ENCODE peak calls at places on chromosomes 4 and X, in ten cellular contexts. W, K, F, T, R, I, S, C, L and O are unnamed samples.

GRCh38 chrX:119118780-119119395 is 8.7 kb downstream of the KIAA1210 start:
- DNase-seq in I (peak), L (peak), T (peak), S (peak), F (no peak), W (peak), R (peak), K (peak), C (peak), O (peak)

GRCh38 chr4:184397516-184398163 is 76.7 kb downstream of the IRF2 start:
- DNase-seq in W (no peak), I (no peak), T (no peak), K (no peak), F (no peak), C (no peak), R (no peak), S (no peak), L (no peak), O (peak)

GRCh38 chrX:72100824-72101351 is 30.8 kb downstream of the RTL5 start:
- DNase-seq in W (no peak), S (no peak), R (peak), K (no peak), L (no peak), T (no peak), I (no peak), C (no peak), F (no peak), O (no peak)

GRCh38 chr4:82745173-82745842 is 53.3 kb downstream of the SCD5 start:
- DNase-seq in F (no peak), W (no peak), C (no peak), L (no peak), S (no peak), I (no peak), K (peak), T (no peak), R (no peak), O (no peak)

GRCh38 chrX:134868766-134869495 is 121.9 kb upstream of the SMIM10 start:
- DNase-seq in L (no peak), T (no peak), S (no peak), I (no peak), W (no peak), R (no peak), K (no peak), F (no peak), C (no peak), O (peak)

GRCh38 chr4:158538176-158538575 is 16.5 kb downstream of the RXFP1 start:
- DNase-seq in R (no peak), S (no peak), F (no peak), K (no peak), T (no peak), W (no peak), L (no peak), I (no peak), C (no peak), O (no peak)

GRCh38 chrX:3711331-3711917 is 2.0 kb downstream of the PRKX start:
- DNase-seq in C (no peak), R (peak), S (peak), W (no peak), T (no peak), L (no peak), I (peak), K (no peak), F (no peak), O (peak)

GRCh38 chrX:70332600-70332999 is 42.7 kb downstream of the KIF4A start:
- DNase-seq in C (no peak), T (no peak), K (no peak), R (no peak), W (peak), F (no peak), I (peak), L (no peak), S (no peak), O (no peak)

GRCh38 chr4:138561906-138562305 is 319.8 kb upstream of the SLC7A11 start:
- DNase-seq in C (peak), K (peak), R (no peak), S (peak), W (no peak), T (no peak), I (no peak), L (no peak), F (peak), O (peak)

GRCh38 chr4:151304755-151305154 is 20.6 kb downstream of the SH3D19 start:
- DNase-seq in R (no peak), I (no peak), L (no peak), F (no peak), T (no peak), C (no peak), S (no peak), W (no peak), K (no peak), O (no peak)

GRCh38 chrX:6738518-6739470 is 203.9 kb upstream of the VCX3A start:
- DNase-seq in R (peak), F (no peak), K (no peak), T (no peak), C (no peak), I (no peak), L (no peak), S (no peak), W (no peak), O (no peak)

GRCh38 chr4:54794033-54794432 is 136.3 kb downstream of the KIT start:
- DNase-seq in L (no peak), K (no peak), S (no peak), R (no peak), W (no peak), I (no peak), C (no peak), T (no peak), F (no peak), O (no peak)

GRCh38 chrX:155767101-155767878 is 113.9 kb upstream of the VAMP7 start:
- DNase-seq in W (peak), F (peak), L (peak), C (peak), T (no peak), S (peak), R (peak), I (peak), K (peak), O (peak)

GRCh38 chr4:106763044-106763443 is 273.1 kb downstream of the DKK2 start:
- DNase-seq in T (no peak), C (no peak), R (no peak), K (no peak), S (no peak), I (no peak), F (peak), W (no peak), L (no peak), O (no peak)

GRCh38 chr4:8393593-8394038 is 46.9 kb downstream of the ACOX3 start:
- DNase-seq in W (peak), C (peak), L (peak), S (peak), K (peak), T (peak), I (no peak), R (peak), F (peak), O (peak)

GRCh38 chrX:114028907-114029662 is 554.8 kb upstream of the HTR2C start:
- DNase-seq in R (no peak), I (no peak), K (peak), L (no peak), S (no peak), T (no peak), F (no peak), C (no peak), W (no peak), O (no peak)

GRCh38 chr4:72067051-72067450 is 35.3 kb downstream of the NPFFR2 start:
- DNase-seq in S (no peak), K (no peak), F (no peak), T (no peak), L (no peak), I (no peak), W (no peak), C (no peak), R (no peak), O (no peak)

GRCh38 chr4:29372971-29373370 is 1347.2 kb upstream of the PCDH7 start:
- DNase-seq in C (no peak), S (no peak), R (no peak), I (no peak), F (no peak), W (no peak), K (no peak), L (no peak), T (no peak), O (no peak)

GRCh38 chr4:70829015-70829414 is 10.7 kb downstream of the GRSF1 start:
- DNase-seq in T (no peak), L (no peak), I (no peak), R (no peak), W (no peak), S (no peak), K (no peak), C (no peak), F (no peak), O (no peak)

GRCh38 chrX:5113128-5113527 is 1115.5 kb downstream of the NLGN4X start:
- DNase-seq in K (no peak), L (no peak), S (no peak), R (no peak), C (no peak), W (peak), F (no peak), T (no peak), I (peak), O (no peak)

GRCh38 chr4:22217480-22217879 is 268.9 kb upstream of the KCNIP4 start:
- DNase-seq in W (no peak), T (no peak), S (no peak), I (no peak), F (no peak), L (no peak), K (no peak), C (no peak), R (no peak), O (no peak)

GRCh38 chrX:40158036-40158706 is 60.4 kb upstream of the BCOR start:
- DNase-seq in K (no peak), R (no peak), L (peak), T (no peak), W (peak), S (peak), I (no peak), F (no peak), C (peak), O (no peak)
- TF ChIP-seq POLR2A in K (peak), R (no peak), L (no peak), T (no peak), W (peak), S (peak), I (no peak), F (no peak), C (no peak), O (peak)

DNA sequence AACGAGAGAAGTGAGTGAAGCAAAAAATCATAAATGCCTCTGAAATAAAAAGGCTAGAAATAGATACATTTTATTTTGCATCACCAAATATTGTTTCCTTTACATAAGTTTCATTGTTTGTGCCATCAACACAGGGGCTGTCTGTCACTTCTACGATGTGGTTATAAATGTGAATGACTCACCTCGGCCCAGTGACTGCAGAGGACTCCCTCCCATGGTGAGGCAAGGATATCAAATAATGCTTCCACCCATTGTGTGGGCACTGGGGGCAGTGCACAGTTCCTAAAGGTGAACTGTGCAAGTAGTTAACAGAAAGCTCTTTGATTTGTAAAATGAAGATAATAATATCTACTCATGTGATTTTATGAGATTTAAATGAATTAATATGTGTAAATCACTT is 230.3 kb upstream of the NEIL3 start:
- DNase-seq in T (no peak), W (no peak), R (no peak), I (no peak), S (no peak), F (no peak), C (no peak), K (no peak), L (no peak), O (no peak)
- TF ChIP-seq CTCF in T (no peak), W (no peak), R (no peak), I (no peak), S (no peak), F (no peak), C (no peak), K (no peak), L (no peak), O (no peak)

GRCh38 chrX:25003066-25003849 is 12.5 kb downstream of the ARX start:
- DNase-seq in C (no peak), T (no peak), F (no peak), S (peak), K (no peak), L (no peak), I (no peak), W (no peak), R (no peak), O (no peak)

GRCh38 chrX:25004040-25004439 is 11.7 kb downstream of the ARX start:
- DNase-seq in S (no peak), C (no peak), I (no peak), F (no peak), L (no peak), K (no peak), R (no peak), W (no peak), T (no peak), O (no peak)

GRCh38 chrX:25005034-25005381 is 10.8 kb downstream of the ARX start:
- DNase-seq in L (no peak), T (no peak), K (no peak), F (no peak), I (no peak), S (peak), R (no peak), C (no peak), W (no peak), O (no peak)

GRCh38 chrX:25005382-25006185 is 10.2 kb downstream of the ARX start:
- DNase-seq in C (no peak), S (peak), F (no peak), L (no peak), K (no peak), W (no peak), I (no peak), R (no peak), T (no peak), O (no peak)

GRCh38 chrX:25004485-25005032 is 11.2 kb downstream of the ARX start:
- DNase-seq in T (no peak), F (no peak), I (no peak), S (peak), L (no peak), C (no peak), W (no peak), K (no peak), R (no peak), O (no peak)
- H3K4me3 ChIP-seq in T (no peak), F (peak), I (no peak), S (peak), L (peak), C (peak), W (no peak), K (no peak), R (no peak), O (no peak)

DNA sequence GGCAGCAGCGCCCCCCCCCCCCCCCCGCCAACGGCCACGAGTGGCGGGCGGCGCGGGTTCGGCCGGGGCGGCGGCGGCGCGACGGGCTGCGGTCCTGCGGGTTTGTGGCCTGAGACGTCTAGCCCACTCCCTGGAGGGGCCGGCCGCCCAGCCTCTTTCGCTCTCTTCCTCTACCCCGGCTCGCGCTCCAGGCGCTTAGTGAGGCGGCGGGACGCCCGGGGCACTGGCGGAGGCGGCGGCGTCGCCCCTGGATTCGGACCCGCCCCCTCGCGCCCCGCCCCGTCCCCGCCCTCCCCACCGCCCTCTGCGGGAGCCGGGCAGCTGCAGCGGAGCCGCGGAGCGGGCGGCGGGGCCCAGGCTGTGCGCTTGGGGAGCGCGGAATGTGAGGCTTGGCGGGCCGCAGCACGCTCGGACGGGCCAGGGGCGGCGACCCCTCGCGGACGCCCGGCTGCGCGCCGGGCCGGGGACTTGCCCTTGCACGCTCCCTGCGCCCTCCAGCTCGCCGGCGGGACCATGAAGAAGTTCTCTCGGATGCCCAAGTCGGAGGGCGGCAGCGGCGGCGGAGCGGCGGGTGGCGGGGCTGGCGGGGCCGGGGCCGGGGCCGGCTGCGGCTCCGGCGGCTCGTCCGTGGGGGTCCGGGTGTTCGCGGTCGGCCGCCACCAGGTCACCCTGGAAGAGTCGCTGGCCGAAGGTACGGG is at the start of gene BMP2K:
- DNase-seq in K (peak), S (peak), F (peak), I (peak), C (peak), R (peak), T (peak), L (peak), W (peak), O (peak)
- TF ChIP-seq POLR2A in K (peak), S (peak), F (no peak), I (no peak), C (no peak), R (peak), T (peak), L (no peak), W (peak), O (peak)

GRCh38 chr4:116930329-116930728 is 155.0 kb downstream of the TRAM1L1 start:
- DNase-seq in S (no peak), C (no peak), I (no peak), F (no peak), L (no peak), W (no peak), K (no peak), R (no peak), T (no peak), O (no peak)
- TF ChIP-seq CTCF in S (no peak), C (no peak), I (no peak), F (no peak), L (no peak), W (no peak), K (no peak), R (no peak), T (no peak), O (no peak)

GRCh38 chr4:4859799-4860380 is 425 bp downstream of the MSX1 start:
- DNase-seq in L (no peak), I (peak), W (no peak), T (no peak), R (no peak), K (no peak), C (no peak), S (no peak), F (no peak), O (peak)

GRCh38 chr4:4860381-4860802 is 927 bp downstream of the MSX1 start:
- DNase-seq in W (peak), C (no peak), F (no peak), K (no peak), L (no peak), R (no peak), I (no peak), T (no peak), S (no peak), O (peak)

GRCh38 chr4:4857809-4858508 is 1.5 kb upstream of the MSX1 start:
- DNase-seq in T (no peak), W (no peak), K (no peak), C (peak), S (no peak), L (no peak), I (no peak), R (no peak), F (peak), O (no peak)

GRCh38 chr4:4858527-4858926 is 938 bp upstream of the MSX1 start:
- DNase-seq in T (no peak), R (no peak), L (no peak), K (no peak), I (no peak), W (no peak), S (no peak), F (no peak), C (no peak), O (no peak)

DNA sequence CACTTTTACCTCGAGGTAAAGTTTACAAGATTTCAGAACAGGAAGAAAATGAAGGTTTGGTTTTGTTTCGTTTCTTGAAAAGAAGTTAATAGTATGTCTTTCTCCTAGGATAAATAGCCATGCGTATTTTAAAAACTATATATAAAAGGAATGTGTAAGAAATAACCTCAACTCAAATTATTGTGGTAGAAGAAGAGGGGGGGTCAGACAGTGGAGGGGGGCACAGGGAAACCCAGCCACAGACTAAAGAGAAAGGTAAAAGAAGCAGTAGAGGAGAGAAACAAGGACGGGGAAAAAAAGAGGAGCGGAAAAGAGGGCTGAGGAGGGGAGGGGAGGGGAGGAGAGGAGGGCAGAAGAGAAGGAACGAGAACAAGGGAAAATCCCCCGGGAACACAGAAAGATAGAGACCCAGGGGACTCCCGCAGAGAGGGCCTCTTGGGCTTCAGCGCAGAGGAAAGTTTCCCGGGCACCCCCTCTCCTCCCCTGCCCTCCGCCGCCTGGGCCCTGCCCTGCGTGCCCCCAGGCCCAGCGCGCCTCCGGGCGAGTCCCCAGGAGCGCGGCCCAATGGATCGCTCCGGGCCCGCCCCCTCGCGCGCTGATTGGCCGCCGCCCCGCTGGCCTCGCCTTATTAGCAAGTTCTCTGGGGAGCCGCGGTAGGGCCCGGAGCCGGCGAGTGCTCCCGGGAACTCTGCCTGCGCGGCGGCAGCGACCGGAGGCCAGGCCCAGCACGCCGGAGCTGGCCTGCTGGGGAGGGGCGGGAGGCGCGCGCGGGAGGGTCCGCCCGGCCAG is at the start of gene MSX1:
- DNase-seq in L (peak), C (peak), K (peak), R (peak), W (peak), S (peak), T (peak), I (peak), F (peak), O (peak)
- H3K4me3 ChIP-seq in L (peak), C (peak), K (peak), R (peak), W (peak), S (peak), T (peak), I (peak), F (peak), O (peak)

GRCh38 chr4:7066493-7066892 is 1.4 kb downstream of the GRPEL1 start:
- DNase-seq in K (no peak), L (no peak), C (no peak), I (no peak), S (no peak), W (no peak), T (no peak), R (peak), F (peak), O (peak)

GRCh38 chr4:7068883-7069282 is 1.0 kb upstream of the GRPEL1 start:
- DNase-seq in C (no peak), R (no peak), F (peak), I (peak), L (no peak), W (no peak), K (no peak), T (no peak), S (no peak), O (no peak)

GRCh38 chr4:7067523-7068278 is at the start of gene GRPEL1:
- DNase-seq in F (peak), I (peak), R (peak), C (no peak), S (peak), W (peak), L (peak), K (peak), T (peak), O (peak)

GRCh38 chr4:7067147-7067522 is 729 bp downstream of the GRPEL1 start:
- DNase-seq in I (peak), F (no peak), S (no peak), K (no peak), W (no peak), R (peak), C (no peak), T (no peak), L (no peak), O (peak)

GRCh38 chr4:7068279-7068842 is 497 bp upstream of the GRPEL1 start:
- DNase-seq in L (no peak), R (no peak), W (no peak), K (no peak), I (no peak), S (no peak), C (peak), F (no peak), T (no peak), O (no peak)
- TF ChIP-seq POLR2A in L (peak), R (no peak), W (peak), K (peak), I (peak), S (peak), C (no peak), F (no peak), T (peak), O (no peak)

GRCh38 chrX:74492720-74493201 is 71.5 kb downstream of the SLC16A2 start:
- DNase-seq in K (no peak), S (no peak), C (no peak), I (peak), L (no peak), F (no peak), R (no peak), W (no peak), T (no peak), O (no peak)
- TF ChIP-seq CTCF in K (no peak), S (no peak), C (no peak), I (peak), L (no peak), F (no peak), R (no peak), W (no peak), T (no peak), O (no peak)

GRCh38 chrX:129522184-129523059 is 868 bp downstream of the SMARCA1 start:
- DNase-seq in K (peak), L (peak), I (peak), R (peak), T (peak), C (peak), W (peak), S (peak), F (peak), O (peak)
- H3K4me3 ChIP-seq in K (peak), L (peak), I (peak), R (peak), T (peak), C (peak), W (peak), S (peak), F (peak), O (peak)